ENCODE peak calls at places on chromosomes 4 and X, in nine cellular contexts. O is Caco-2; H is CD8-positive, alpha-beta memory T cell; E is mucosa of descending colon; W is ovary; R is skeletal muscle cell; X is left lung; U is lung; T is cardiac muscle cell. K is an unnamed sample.

GRCh38 chr4:8185280-8185679 is 13.8 kb upstream of the SH3TC1 start:
- DNase-seq in O (no peak), H (no peak), E (no peak), W (no peak), R (peak), X (no peak), U (no peak), T (no peak), K (no peak)

GRCh38 chrX:123184199-123184857 is at the start of gene GRIA3:
- DNase-seq in O (no peak), H (no peak), E (no peak), W (no peak), R (peak), X (no peak), U (no peak), T (no peak), K (no peak)

GRCh38 chr4:48779998-48780866 is at the start of gene FRYL:
- DNase-seq in O (peak), H (peak), E (peak), W (peak), R (peak), X (peak), U (peak), T (peak), K (peak)

GRCh38 chr4:73704314-73705055 is 35.9 kb upstream of the CXCL8 start:
- DNase-seq in O (peak), H (no peak), E (peak), W (peak), R (peak), X (no peak), U (peak), T (no peak), K (no peak)

GRCh38 chr4:100633269-100633668 is 115.4 kb upstream of the EMCN start:
- DNase-seq in O (no peak), H (no peak), E (no peak), W (no peak), R (no peak), X (no peak), U (no peak), T (no peak), K (no peak)

GRCh38 chr4:8615921-8616787 is 23.6 kb downstream of the CPZ start:
- DNase-seq in O (no peak), H (no peak), E (no peak), W (peak), R (no peak), X (peak), U (no peak), T (no peak), K (no peak)

GRCh38 chr4:80183196-80184052 is 13.9 kb upstream of the PRDM8 start:
- DNase-seq in O (no peak), H (no peak), E (peak), W (peak), R (no peak), X (no peak), U (no peak), T (no peak), K (no peak)

GRCh38 chr4:176123710-176124407 is 58.2 kb downstream of the WDR17 start:
- DNase-seq in O (peak), H (no peak), E (peak), W (no peak), R (no peak), X (no peak), U (no peak), T (peak), K (peak)

GRCh38 chr4:165906272-165906671 is 33.2 kb downstream of the TLL1 start:
- DNase-seq in O (no peak), H (no peak), E (no peak), W (no peak), R (no peak), X (no peak), U (no peak), T (no peak), K (no peak)

GRCh38 chr4:64305565-64306254 is 103.5 kb downstream of the TECRL start:
- DNase-seq in O (no peak), H (no peak), E (no peak), W (no peak), R (no peak), X (no peak), U (no peak), T (no peak), K (no peak)

GRCh38 chr4:140046037-140046436 is 107.9 kb downstream of the MAML3 start:
- DNase-seq in O (no peak), H (no peak), E (no peak), W (no peak), R (no peak), X (no peak), U (no peak), T (no peak), K (no peak)

GRCh38 chrX:119145241-119145653 is 17.6 kb upstream of the KIAA1210 start:
- DNase-seq in O (peak), H (no peak), E (peak), W (no peak), R (no peak), X (no peak), U (no peak), T (peak), K (peak)

GRCh38 chr4:168717852-168718251 is 221.0 kb downstream of the PALLD start:
- DNase-seq in O (no peak), H (no peak), E (no peak), W (no peak), R (peak), X (no peak), U (no peak), T (peak), K (no peak)

GRCh38 chr4:5967783-5968182 is 50.4 kb downstream of the C4orf50 start:
- DNase-seq in O (no peak), H (no peak), E (no peak), W (no peak), R (no peak), X (no peak), U (no peak), T (no peak), K (no peak)

GRCh38 chr4:155552180-155552579 is 114.5 kb upstream of the GUCY1A1 start:
- DNase-seq in O (no peak), H (no peak), E (no peak), W (no peak), R (no peak), X (peak), U (no peak), T (no peak), K (no peak)

GRCh38 chr4:168908859-168909390 is 101.1 kb downstream of the CBR4 start:
- DNase-seq in O (no peak), H (no peak), E (no peak), W (no peak), R (no peak), X (no peak), U (no peak), T (no peak), K (no peak)

GRCh38 chrX:113594504-113594903 is 753.9 kb upstream of the AMOT start:
- DNase-seq in O (no peak), H (no peak), E (no peak), W (no peak), R (no peak), X (no peak), U (no peak), T (no peak), K (no peak)

GRCh38 chrX:131987252-131987651 is 35.9 kb upstream of the STK26 start:
- DNase-seq in O (no peak), H (peak), E (no peak), W (no peak), R (no peak), X (no peak), U (no peak), T (no peak), K (no peak)

GRCh38 chr4:25233194-25233593 is 639 bp upstream of the PI4K2B start:
- DNase-seq in O (no peak), H (no peak), E (no peak), W (no peak), R (no peak), X (no peak), U (no peak), T (no peak), K (no peak)

GRCh38 chr4:5051210-5051691 is at the start of gene STK32B:
- DNase-seq in O (peak), H (no peak), E (peak), W (peak), R (no peak), X (peak), U (no peak), T (peak), K (no peak)

GRCh38 chr4:166422475-166422874 is 549.4 kb downstream of the TLL1 start:
- DNase-seq in O (no peak), H (no peak), E (no peak), W (no peak), R (peak), X (no peak), U (no peak), T (no peak), K (no peak)

GRCh38 chr4:102477657-102478056 is 23.5 kb upstream of the NFKB1 start:
- DNase-seq in O (no peak), H (no peak), E (no peak), W (no peak), R (no peak), X (no peak), U (no peak), T (no peak), K (no peak)
- H3K4me3 ChIP-seq in O (no peak), H (no peak), E (no peak), W (no peak), R (no peak), X (no peak), U (no peak), T (no peak), K (no peak)

DNA sequence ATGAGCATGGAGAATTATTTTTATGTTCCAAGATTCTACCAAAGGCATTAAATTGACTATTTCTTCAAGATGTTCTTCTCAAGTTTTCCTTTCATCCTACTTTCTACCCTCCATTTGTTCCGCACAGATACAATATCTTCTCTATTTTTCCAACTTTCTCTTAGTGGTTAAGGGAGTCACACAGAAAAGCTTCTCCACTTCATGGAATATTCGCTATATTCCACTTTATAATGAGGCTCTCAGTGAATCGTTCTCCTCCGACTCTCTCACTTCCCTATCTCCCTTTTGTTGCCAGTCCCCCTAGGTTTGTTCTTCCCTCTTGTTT is 1.3 kb downstream of the SH3D19 start:
- DNase-seq in O (no peak), H (no peak), E (no peak), W (no peak), R (no peak), X (no peak), U (no peak), T (no peak), K (no peak)
- H3K4me3 ChIP-seq in O (peak), H (no peak), E (no peak), W (peak), R (peak), X (peak), U (peak), T (peak), K (peak)

DNA sequence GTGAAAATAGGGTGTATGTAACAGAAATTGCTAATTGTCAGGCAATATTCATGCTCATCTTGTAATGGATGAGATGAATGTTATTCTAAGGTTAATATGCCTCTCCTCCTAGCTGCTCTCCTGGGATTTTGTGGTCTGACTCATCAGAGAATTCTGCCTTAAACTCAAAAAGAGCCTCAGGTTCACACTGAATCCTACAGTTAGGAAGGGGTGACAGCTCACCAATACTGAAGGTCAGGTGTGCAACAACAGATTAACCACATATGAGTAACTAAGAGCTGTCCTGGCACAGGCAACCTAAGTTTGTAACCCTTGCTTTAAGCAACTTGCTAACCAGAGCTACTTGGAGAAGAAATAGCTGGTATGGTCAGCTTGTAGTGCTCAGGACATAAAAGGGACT is 197.7 kb downstream of the SPATA18 start:
- DNase-seq in O (no peak), H (no peak), E (no peak), W (no peak), R (peak), X (no peak), U (no peak), T (no peak), K (no peak)
- H3K4me3 ChIP-seq in O (no peak), H (no peak), E (no peak), W (no peak), R (no peak), X (no peak), U (no peak), T (no peak), K (no peak)

DNA sequence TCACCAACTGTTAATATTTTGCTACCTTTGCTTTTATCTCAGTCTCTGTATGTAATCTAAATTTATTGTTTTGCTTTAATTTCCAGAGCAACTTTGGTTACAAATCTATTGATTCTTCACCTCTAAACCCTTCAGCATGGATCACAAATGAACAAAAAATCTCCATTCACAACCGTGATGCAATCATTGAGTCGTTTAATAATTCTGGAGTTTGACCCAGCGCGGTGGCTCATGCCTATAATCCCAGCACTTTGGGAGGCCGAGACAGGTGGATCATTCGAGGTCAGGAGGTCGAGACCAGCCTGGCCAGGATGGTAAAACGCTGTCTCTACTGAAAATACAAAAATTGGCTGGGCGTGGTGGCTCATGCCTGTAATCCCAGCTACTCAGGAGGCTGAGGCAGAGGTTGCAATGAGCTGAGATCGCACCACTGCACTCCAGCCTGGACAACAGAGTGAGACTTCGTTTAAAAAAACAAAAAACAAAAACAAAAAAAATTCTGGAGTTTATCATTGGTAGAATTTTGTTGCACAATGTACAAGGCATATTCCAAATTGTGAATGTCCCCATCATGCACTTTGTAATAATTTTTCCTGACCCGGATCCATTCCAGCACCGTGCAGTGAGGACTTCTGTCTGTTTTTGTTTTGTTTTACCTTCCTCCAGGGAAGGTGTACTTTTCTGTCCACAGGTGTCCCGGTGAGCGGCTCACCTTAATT is 2.3 kb upstream of the IDUA start:
- DNase-seq in O (no peak), H (no peak), E (no peak), W (no peak), R (no peak), X (peak), U (no peak), T (no peak), K (no peak)
- H3K4me3 ChIP-seq in O (peak), H (peak), E (no peak), W (no peak), R (peak), X (peak), U (no peak), T (no peak), K (no peak)

DNA sequence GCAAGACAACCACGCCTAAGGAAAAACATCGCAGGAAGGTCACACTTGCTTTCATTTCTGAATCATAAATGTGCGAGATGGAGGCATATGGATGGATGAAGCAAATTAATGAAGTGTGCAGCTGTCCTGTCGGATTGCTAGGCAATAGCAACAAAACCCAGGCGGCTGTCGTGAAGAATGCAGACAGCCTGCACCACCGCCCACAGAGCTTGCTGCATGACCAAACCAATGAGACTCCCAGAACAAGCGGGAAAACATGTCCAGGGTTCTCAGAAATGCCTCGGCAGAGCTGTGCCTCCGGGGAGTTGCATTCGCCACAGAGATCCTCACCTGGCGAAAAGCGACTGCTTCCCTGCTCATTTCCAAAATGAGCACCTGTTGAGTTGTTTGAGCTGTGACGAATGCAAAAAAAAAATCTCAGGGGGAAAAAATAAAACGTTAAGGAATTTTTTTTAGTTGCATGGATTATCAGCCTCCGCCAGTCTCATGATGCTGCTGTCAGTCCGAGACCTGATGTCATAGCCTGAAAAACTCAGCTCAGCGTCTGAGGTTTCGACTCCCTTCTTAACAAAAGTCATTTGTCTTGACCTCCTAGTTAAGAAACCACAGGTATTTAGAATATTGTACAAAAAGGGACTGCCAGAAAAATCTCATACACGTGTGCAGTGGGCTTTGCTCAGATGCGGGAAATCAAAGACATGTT is 155.5 kb upstream of the MXRA5 start:
- DNase-seq in O (no peak), H (no peak), E (no peak), W (no peak), R (peak), X (no peak), U (no peak), T (no peak), K (no peak)
- H3K4me3 ChIP-seq in O (no peak), H (no peak), E (no peak), W (no peak), R (no peak), X (no peak), U (no peak), T (no peak), K (no peak)

K was measured in iPS DF 6.9.